ENCODE peak calls at places on chromosomes 3 and 15, in eight cellular contexts. O is activated CD8-positive, alpha-beta memory T cell treated with anti-CD3 and anti-CD28 coated beads for 24 hours; N is HEK293T; M is mesothelial cell of epicardium; X is central memory CD4-positive, alpha-beta T cell; P is mucosa of gallbladder; R is NCI-H1930; Y is ecto neural progenitor cell. U is an unnamed sample.

GRCh38 chr3:126507886-126508285 is 9.7 kb downstream of the UROC1 start:
- DNase-seq in O (no peak), N (no peak), M (no peak), X (no peak), P (no peak), R (no peak), Y (no peak), U (no peak)

GRCh38 chr3:85476891-85477495 is 518.2 kb downstream of the CADM2 start:
- DNase-seq in O (no peak), N (no peak), M (no peak), X (no peak), P (no peak), R (no peak), Y (no peak), U (no peak)

GRCh38 chr15:54636147-54636546 is 560.6 kb downstream of the RSL24D1 start:
- DNase-seq in O (no peak), N (no peak), M (no peak), X (no peak), P (no peak), R (no peak), Y (no peak), U (no peak)

GRCh38 chr3:100665230-100665629 is 44.1 kb upstream of the TFG start:
- DNase-seq in O (no peak), N (no peak), M (no peak), X (peak), P (no peak), R (no peak), Y (no peak), U (no peak)

GRCh38 chr15:36814085-36814484 is 234.7 kb downstream of the CDIN1 start:
- DNase-seq in O (no peak), N (no peak), M (no peak), X (no peak), P (peak), R (no peak), Y (no peak), U (no peak)

GRCh38 chr3:115626006-115626409 is 2.7 kb downstream of the GAP43 start:
- DNase-seq in O (no peak), N (peak), M (no peak), X (no peak), P (no peak), R (no peak), Y (no peak), U (no peak)

GRCh38 chr3:64163755-64164148 is 61.5 kb downstream of the PRICKLE2 start:
- DNase-seq in O (no peak), N (no peak), M (no peak), X (no peak), P (no peak), R (no peak), Y (no peak), U (no peak)

GRCh38 chr3:167679526-167679925 is 25.8 kb upstream of the WDR49 start:
- DNase-seq in O (no peak), N (no peak), M (no peak), X (no peak), P (no peak), R (no peak), Y (no peak), U (no peak)

GRCh38 chr15:55599384-55599783 is 11.2 kb upstream of the PYGO1 start:
- DNase-seq in O (no peak), N (no peak), M (no peak), X (no peak), P (no peak), R (no peak), Y (no peak), U (no peak)

GRCh38 chr3:189222927-189223706 is 51.3 kb downstream of the TPRG1 start:
- DNase-seq in O (no peak), N (no peak), M (no peak), X (no peak), P (no peak), R (no peak), Y (no peak), U (no peak)

GRCh38 chr3:112437146-112438022 is 61.9 kb downstream of the BTLA start:
- DNase-seq in O (no peak), N (peak), M (no peak), X (peak), P (no peak), R (no peak), Y (no peak), U (no peak)

GRCh38 chr3:22361465-22361864 is 610.5 kb upstream of the ZNF385D start:
- DNase-seq in O (no peak), N (no peak), M (no peak), X (no peak), P (no peak), R (no peak), Y (no peak), U (no peak)

GRCh38 chr3:106097817-106098410 is 229.1 kb upstream of the CBLB start:
- DNase-seq in O (no peak), N (no peak), M (no peak), X (no peak), P (no peak), R (no peak), Y (no peak), U (no peak)

GRCh38 chr15:52143862-52144261 is 31.3 kb upstream of the BCL2L10 start:
- DNase-seq in O (no peak), N (no peak), M (no peak), X (no peak), P (no peak), R (no peak), Y (no peak), U (no peak)

GRCh38 chr15:56732135-56732880 is 1.0 kb downstream of the ZNF280D start:
- DNase-seq in O (peak), N (no peak), M (no peak), X (peak), P (no peak), R (no peak), Y (no peak), U (no peak)

GRCh38 chr3:179323197-179323901 is 518 bp downstream of the ZNF639 start:
- DNase-seq in O (peak), N (peak), M (peak), X (peak), P (peak), R (peak), Y (peak), U (peak)

GRCh38 chr15:32107477-32108080 is 77.3 kb downstream of the CHRNA7 start:
- DNase-seq in O (no peak), N (no peak), M (no peak), X (no peak), P (no peak), R (no peak), Y (no peak), U (no peak)

GRCh38 chr15:57444877-57445513 is 68.7 kb downstream of the CGNL1 start:
- DNase-seq in O (no peak), N (no peak), M (no peak), X (no peak), P (no peak), R (no peak), Y (no peak), U (no peak)

GRCh38 chr3:157099337-157100078 is 60.4 kb downstream of the CCNL1 start:
- DNase-seq in O (no peak), N (no peak), M (no peak), X (no peak), P (no peak), R (no peak), Y (no peak), U (no peak)

GRCh38 chr3:22835041-22835440 is 368.1 kb upstream of the UBE2E2 start:
- DNase-seq in O (no peak), N (no peak), M (no peak), X (no peak), P (no peak), R (no peak), Y (no peak), U (peak)

GRCh38 chr3:79843180-79843579 is 75.4 kb upstream of the ROBO1 start:
- DNase-seq in O (no peak), N (no peak), M (no peak), X (no peak), P (no peak), R (no peak), Y (no peak), U (no peak)

GRCh38 chr3:151480492-151480891 is 19.6 kb upstream of the IGSF10 start:
- DNase-seq in O (no peak), N (no peak), M (no peak), X (no peak), P (no peak), R (no peak), Y (no peak), U (no peak)

GRCh38 chr15:69298697-69299441 is at the start of gene PAQR5:
- DNase-seq in O (peak), N (peak), M (peak), X (no peak), P (peak), R (no peak), Y (peak), U (peak)

GRCh38 chr3:194308635-194309213 is 42.4 kb downstream of the CPN2 start:
- DNase-seq in O (no peak), N (no peak), M (no peak), X (no peak), P (no peak), R (no peak), Y (no peak), U (no peak)

GRCh38 chr3:129104051-129104450 is 17.6 kb downstream of the RAB43 start:
- DNase-seq in O (no peak), N (no peak), M (no peak), X (no peak), P (no peak), R (no peak), Y (no peak), U (no peak)

GRCh38 chr3:188296761-188297689 is 143.1 kb downstream of the LPP start:
- DNase-seq in O (no peak), N (no peak), M (no peak), X (no peak), P (peak), R (no peak), Y (no peak), U (peak)

GRCh38 chr15:50127255-50127777 is 8.3 kb upstream of the ATP8B4 start:
- DNase-seq in O (no peak), N (no peak), M (no peak), X (no peak), P (no peak), R (no peak), Y (no peak), U (no peak)

GRCh38 chr15:63628123-63628822 is 31.1 kb downstream of the FBXL22 start:
- DNase-seq in O (no peak), N (no peak), M (no peak), X (no peak), P (no peak), R (no peak), Y (no peak), U (no peak)

GRCh38 chr3:38840987-38841386 is 25.0 kb upstream of the SCN10A start:
- DNase-seq in O (no peak), N (no peak), M (no peak), X (no peak), P (no peak), R (no peak), Y (no peak), U (no peak)

GRCh38 chr3:49422379-49423248 is at the start of gene AMT:
- DNase-seq in O (no peak), N (no peak), M (peak), X (no peak), P (peak), R (no peak), Y (peak), U (peak)

GRCh38 chr15:43270676-43271306 is 4.1 kb upstream of the TGM5 start:
- DNase-seq in O (no peak), N (no peak), M (no peak), X (no peak), P (no peak), R (no peak), Y (no peak), U (no peak)

GRCh38 chr3:10393514-10393913 is 72.6 kb upstream of the SEC13 start:
- DNase-seq in O (no peak), N (no peak), M (no peak), X (no peak), P (no peak), R (no peak), Y (no peak), U (no peak)

GRCh38 chr15:84034831-84035753 is 200.5 kb upstream of the GOLGA6L4 start:
- DNase-seq in O (no peak), N (peak), M (no peak), X (no peak), P (no peak), R (no peak), Y (no peak), U (peak)

GRCh38 chr3:127560051-127560787 is 30.3 kb downstream of the TPRA1 start:
- DNase-seq in O (no peak), N (no peak), M (no peak), X (no peak), P (no peak), R (no peak), Y (no peak), U (no peak)

GRCh38 chr3:46863261-46863782 is at the start of gene MYL3:
- DNase-seq in O (no peak), N (no peak), M (no peak), X (no peak), P (no peak), R (no peak), Y (no peak), U (no peak)

GRCh38 chr3:129684270-129684669 is 77.8 kb upstream of the PLXND1 start:
- DNase-seq in O (no peak), N (no peak), M (no peak), X (no peak), P (no peak), R (no peak), Y (no peak), U (no peak)

GRCh38 chr3:49553320-49553689 is 972 bp upstream of the BSN start:
- DNase-seq in O (no peak), N (no peak), M (no peak), X (no peak), P (no peak), R (no peak), Y (no peak), U (no peak)